ENCODE peak calls at places on chromosomes 16 and 17, in seven cellular contexts. F, N, G, E, R, K and I are unnamed samples.

GRCh38 chr17:1188812-1189211 is 9.0 kb upstream of the ABR start:
- DNase-seq in N (no peak), F (no peak), E (peak; percentile 47), K (peak; percentile 75), R (no peak), G (peak; percentile 96), I (peak; percentile 93)

GRCh38 chr16:68300736-68301459 is 9.8 kb downstream of the SLC7A6OS start:
- DNase-seq in R (no peak), E (no peak), F (no peak), N (no peak), K (no peak), G (no peak), I (peak; percentile 14)

GRCh38 chr16:56348168-56349085 is 76.9 kb downstream of the AMFR start:
- DNase-seq in N (no peak), K (no peak), G (no peak), F (no peak), R (no peak), E (no peak), I (no peak)

GRCh38 chr16:57485091-57485915 is 990 bp downstream of the DOK4 start:
- DNase-seq in K (peak; percentile 37), N (no peak), E (no peak), F (no peak), G (no peak), R (peak; percentile 49), I (no peak)

GRCh38 chr16:48384305-48384981 is 770 bp downstream of the SIAH1 start:
- DNase-seq in G (peak; percentile 77), N (peak; percentile 24), E (peak; percentile 37), K (peak; percentile 77), R (peak; percentile 73), F (peak; percentile 85), I (peak; percentile 54)

GRCh38 chr17:6823011-6823442 is 8.5 kb downstream of the TEKT1 start:
- DNase-seq in E (no peak), N (peak; percentile 63), F (no peak), K (no peak), R (no peak), G (no peak), I (peak; percentile 87)

GRCh38 chr16:84379008-84379730 is 10.8 kb downstream of the ATP2C2 start:
- DNase-seq in E (no peak), K (no peak), F (no peak), R (no peak), N (no peak), G (no peak), I (no peak)

GRCh38 chr17:51817955-51818354 is 340.6 kb downstream of the CA10 start:
- DNase-seq in F (no peak), E (no peak), G (no peak), R (no peak), K (no peak), N (no peak), I (no peak)

GRCh38 chr16:88383401-88384221 is 852 bp downstream of the ZNF469 start:
- DNase-seq in G (no peak), E (no peak), N (peak; percentile 42), R (peak; percentile 40), K (peak; percentile 74), F (peak; percentile 37), I (peak; percentile 59)

GRCh38 chr16:86217001-86217890 is 293.1 kb upstream of the FOXF1 start:
- DNase-seq in R (no peak), E (no peak), N (no peak), K (no peak), G (peak; percentile 56), F (no peak), I (no peak)

GRCh38 chr16:57260294-57260929 is 15.4 kb downstream of the ARL2BP start:
- DNase-seq in K (no peak), G (peak; percentile 60), N (peak; percentile 65), F (no peak), R (no peak), E (no peak), I (peak; percentile 73)

GRCh38 chr16:86732621-86733297 is 154.4 kb downstream of the FOXL1 start:
- DNase-seq in G (no peak), R (no peak), F (peak; percentile 40), E (no peak), N (no peak), K (no peak), I (peak; percentile 40)

GRCh38 chr16:68754117-68754792 is 17.2 kb downstream of the CDH1 start:
- DNase-seq in F (no peak), N (peak; percentile 51), E (no peak), R (no peak), G (no peak), K (no peak), I (no peak)

GRCh38 chr16:84650062-84650991 is 2.0 kb downstream of the KLHL36 start:
- DNase-seq in N (no peak), G (no peak), R (no peak), F (no peak), K (no peak), E (no peak), I (peak; percentile 60)

GRCh38 chr16:64687089-64687488 is 434.8 kb downstream of the CDH11 start:
- DNase-seq in N (no peak), G (no peak), K (no peak), F (no peak), R (no peak), E (no peak), I (no peak)

GRCh38 chr17:79695293-79696158 is 35.2 kb upstream of the ENPP7 start:
- DNase-seq in G (no peak), E (no peak), K (no peak), N (no peak), R (no peak), F (no peak), I (peak; percentile 77)

GRCh38 chr16:82456683-82457082 is 170.1 kb upstream of the CDH13 start:
- DNase-seq in G (peak; percentile 65), E (no peak), K (no peak), R (peak; percentile 26), F (peak; percentile 80), N (peak; percentile 55), I (peak; percentile 51)

GRCh38 chr16:29029168-29029994 is 44.5 kb downstream of the LAT start:
- DNase-seq in K (no peak), E (peak; percentile 17), F (peak; percentile 4), N (peak; percentile 86), R (peak; percentile 50), G (peak; percentile 59), I (peak; percentile 80)

GRCh38 chr17:76270770-76271668 is 5.9 kb downstream of the UBALD2 start:
- DNase-seq in G (no peak), F (no peak), K (no peak), N (no peak), R (no peak), E (peak; percentile 41), I (no peak)

GRCh38 chr17:76271669-76272540 is 6.8 kb downstream of the UBALD2 start:
- DNase-seq in E (peak; percentile 82), F (no peak), K (peak; percentile 48), R (no peak), N (no peak), G (no peak), I (no peak)

GRCh38 chr17:76273923-76274558 is 8.9 kb downstream of the UBALD2 start:
- DNase-seq in E (no peak), F (no peak), K (no peak), N (no peak), G (no peak), R (no peak), I (no peak)

GRCh38 chr17:76273435-76273921 is 8.3 kb downstream of the UBALD2 start:
- DNase-seq in K (no peak), R (no peak), N (no peak), E (no peak), F (no peak), G (no peak), I (no peak)

DNA sequence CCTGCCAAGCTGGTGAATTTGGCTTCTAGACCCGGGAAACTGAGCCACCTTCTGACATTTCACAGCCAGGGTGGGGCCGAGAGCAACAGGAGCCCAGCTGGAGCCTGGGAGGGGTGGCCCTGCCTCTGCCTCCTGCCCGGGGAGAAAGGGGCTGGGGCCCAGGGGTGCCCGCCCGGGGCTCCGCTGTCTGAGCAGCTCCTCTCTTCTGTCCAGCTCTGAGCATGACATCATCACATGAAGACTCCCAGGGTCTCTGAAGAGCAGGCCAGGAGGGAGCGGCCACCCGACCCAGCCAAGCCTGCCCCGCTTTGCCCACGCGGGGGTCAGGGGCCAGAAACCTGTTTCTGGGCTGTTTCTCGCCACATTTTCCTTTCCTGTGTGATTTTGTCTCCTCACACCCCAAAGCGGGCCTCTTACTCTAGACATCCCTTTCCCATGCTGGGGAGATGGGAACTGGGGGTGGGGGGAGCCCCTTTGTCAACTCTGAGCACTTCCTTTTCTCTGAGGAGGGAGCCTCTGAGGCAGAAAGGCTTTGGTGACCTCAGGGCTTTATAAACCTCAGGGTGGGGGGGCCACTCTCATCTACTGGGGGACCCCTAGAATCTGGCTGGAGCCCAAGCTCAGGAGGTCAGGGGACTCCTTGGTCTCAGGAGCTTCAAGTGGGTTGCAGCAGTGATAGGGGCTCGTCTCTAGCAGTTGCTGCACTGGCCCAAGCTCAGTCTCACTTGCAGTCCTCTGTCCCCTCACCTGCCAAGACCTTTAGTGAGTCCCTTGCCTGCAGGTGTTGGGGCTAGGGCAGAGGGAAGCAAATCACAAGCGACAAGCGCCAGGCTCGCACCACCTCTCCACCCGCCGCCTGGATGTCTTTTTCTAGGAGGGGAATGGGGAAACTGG is 7.6 kb downstream of the UBALD2 start:
- DNase-seq in K (no peak), R (no peak), F (no peak), N (no peak), E (peak; percentile 69), G (no peak), I (no peak)
- H3K4me3 ChIP-seq in K (no peak overlapping the region), R (no peak overlapping the region), F (no peak overlapping the region), N (no peak overlapping the region), E (peak overlapping the region; percentile 49), G (peak overlapping the region; percentile 58), I (no peak overlapping the region)

GRCh38 chr16:74304835-74305176 is 8.2 kb downstream of the PSMD7 start:
- DNase-seq in N (no peak), G (no peak), R (no peak), K (no peak), E (no peak), F (no peak), I (no peak)

GRCh38 chr16:74302341-74302740 is 5.7 kb downstream of the PSMD7 start:
- DNase-seq in E (no peak), G (no peak), F (no peak), R (no peak), K (no peak), N (no peak), I (no peak)

GRCh38 chr16:74305978-74306784 is 9.6 kb downstream of the PSMD7 start:
- DNase-seq in N (no peak), E (no peak), R (no peak), F (peak; percentile 10), G (no peak), K (no peak), I (no peak)

GRCh38 chr16:74305286-74305685 is 8.7 kb downstream of the PSMD7 start:
- DNase-seq in K (no peak), E (no peak), F (no peak), G (no peak), R (no peak), N (no peak), I (no peak)

GRCh38 chr16:74304164-74304834 is 7.7 kb downstream of the PSMD7 start:
- DNase-seq in R (no peak), N (peak; percentile 27), K (no peak), E (no peak), F (no peak), G (no peak), I (no peak)
- TF ChIP-seq CTCF in R (peak; percentile 61), N (peak; percentile 58), K (no peak), E (no peak), F (peak; percentile 42), G (no peak), I (peak; percentile 35)

GRCh38 chr16:74029122-74029805 is 267.4 kb upstream of the PSMD7 start:
- DNase-seq in E (no peak), R (no peak), F (no peak), G (no peak), N (no peak), K (no peak), I (no peak)
- H3K4me3 ChIP-seq in E (no peak overlapping the region), R (no peak overlapping the region), F (no peak overlapping the region), G (no peak overlapping the region), N (no peak overlapping the region), K (no peak overlapping the region), I (no peak overlapping the region)

GRCh38 chr16:72609933-72610332 is 438.0 kb upstream of the PMFBP1 start:
- DNase-seq in N (no peak), R (no peak), E (no peak), F (no peak), K (no peak), G (no peak), I (no peak)
- TF ChIP-seq CTCF in N (no peak), R (no peak), E (no peak), F (no peak), K (no peak), G (no peak), I (no peak)